ENCODE peak calls at places on chromosomes 6 and 20, in five cellular contexts. R is heart right ventricle, U is mammary epithelial cell, C is fibroblast of mammary gland, A is left ventricle myocardium inferior. O is an unnamed sample.

GRCh38 chr20:63268671-63269439 is 3.8 kb upstream of the ARFGAP1 start:
- DNase-seq in R (no peak), U (peak), C (no peak), A (no peak), O (no peak)

GRCh38 chr6:155412335-155412734 is 43.3 kb downstream of the NOX3 start:
- DNase-seq in R (no peak), U (no peak), C (peak), A (no peak), O (peak)

GRCh38 chr20:25444556-25444955 is 37.1 kb downstream of the GINS1 start:
- DNase-seq in R (no peak), U (no peak), C (no peak), A (no peak), O (no peak)

GRCh38 chr6:114467931-114468330 is 125.1 kb upstream of the HS3ST5 start:
- DNase-seq in R (no peak), U (peak), C (peak), A (no peak), O (peak)

GRCh38 chr6:112620832-112621569 is 273.9 kb downstream of the RFPL4B start:
- DNase-seq in R (no peak), U (peak), C (peak), A (no peak), O (peak)

GRCh38 chr20:32902456-32903420 is 44.0 kb downstream of the EFCAB8 start:
- DNase-seq in R (peak), U (peak), C (peak), A (peak), O (peak)

GRCh38 chr20:25296094-25297093 is 48.5 kb downstream of the PYGB start:
- DNase-seq in R (no peak), U (no peak), C (peak), A (no peak), O (no peak)

GRCh38 chr20:48467622-48468021 is 360.2 kb downstream of the PREX1 start:
- DNase-seq in R (no peak), U (no peak), C (no peak), A (no peak), O (no peak)

GRCh38 chr6:16635810-16636602 is 125.3 kb downstream of the ATXN1 start:
- DNase-seq in R (no peak), U (peak), C (peak), A (no peak), O (no peak)

GRCh38 chr6:35392111-35392702 is 49.8 kb downstream of the PPARD start:
- DNase-seq in R (no peak), U (peak), C (no peak), A (peak), O (no peak)

DNA sequence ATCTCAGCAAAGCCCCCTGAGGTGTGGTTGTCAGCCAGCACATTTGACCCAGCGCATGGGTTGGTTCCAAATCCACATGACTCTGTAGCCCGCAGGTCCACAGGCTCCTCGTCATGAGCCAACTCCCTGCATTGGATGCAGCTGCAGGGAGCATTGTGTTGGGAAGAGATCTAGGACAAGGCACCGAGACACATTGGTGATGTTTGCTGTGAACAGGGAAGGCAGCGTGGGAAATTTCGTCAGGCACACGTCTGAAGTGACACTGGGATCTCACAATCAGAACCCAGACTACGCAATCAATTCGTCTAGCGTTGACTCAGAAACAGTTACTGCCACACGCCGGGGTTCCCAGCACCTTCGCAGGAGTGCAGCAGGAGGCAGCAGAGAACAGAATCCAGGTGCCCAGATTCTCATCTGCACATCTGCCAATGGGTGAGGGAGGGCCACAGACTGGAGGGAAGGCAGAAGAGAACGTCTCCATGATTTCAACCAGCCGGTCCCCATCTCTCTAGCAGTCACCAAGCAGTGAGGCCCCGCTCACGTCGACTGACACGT is 177.0 kb downstream of the TTLL2 start:
- DNase-seq in R (no peak), U (no peak), C (no peak), A (no peak), O (no peak)
- TF ChIP-seq CTCF in R (peak), U (no peak), C (no peak), A (peak), O (no peak)

GRCh38 chr6:11098009-11098408 is 4.4 kb downstream of the SMIM13 start:
- DNase-seq in R (no peak), U (no peak), C (no peak), A (no peak), O (no peak)
- H3K4me3 ChIP-seq in R (no peak), U (no peak), C (no peak), A (no peak), O (no peak)

GRCh38 chr20:57330998-57331397 is 1.4 kb downstream of the SPO11 start:
- DNase-seq in R (no peak), U (no peak), C (peak), A (no peak), O (peak)

GRCh38 chr20:57329608-57330221 is at the start of gene SPO11:
- DNase-seq in R (no peak), U (no peak), C (no peak), A (no peak), O (no peak)

GRCh38 chr20:57327820-57328219 is 1.8 kb upstream of the SPO11 start:
- DNase-seq in R (no peak), U (no peak), C (no peak), A (no peak), O (no peak)

GRCh38 chr20:57335392-57335791 is 5.8 kb downstream of the SPO11 start:
- DNase-seq in R (no peak), U (peak), C (no peak), A (no peak), O (no peak)

DNA sequence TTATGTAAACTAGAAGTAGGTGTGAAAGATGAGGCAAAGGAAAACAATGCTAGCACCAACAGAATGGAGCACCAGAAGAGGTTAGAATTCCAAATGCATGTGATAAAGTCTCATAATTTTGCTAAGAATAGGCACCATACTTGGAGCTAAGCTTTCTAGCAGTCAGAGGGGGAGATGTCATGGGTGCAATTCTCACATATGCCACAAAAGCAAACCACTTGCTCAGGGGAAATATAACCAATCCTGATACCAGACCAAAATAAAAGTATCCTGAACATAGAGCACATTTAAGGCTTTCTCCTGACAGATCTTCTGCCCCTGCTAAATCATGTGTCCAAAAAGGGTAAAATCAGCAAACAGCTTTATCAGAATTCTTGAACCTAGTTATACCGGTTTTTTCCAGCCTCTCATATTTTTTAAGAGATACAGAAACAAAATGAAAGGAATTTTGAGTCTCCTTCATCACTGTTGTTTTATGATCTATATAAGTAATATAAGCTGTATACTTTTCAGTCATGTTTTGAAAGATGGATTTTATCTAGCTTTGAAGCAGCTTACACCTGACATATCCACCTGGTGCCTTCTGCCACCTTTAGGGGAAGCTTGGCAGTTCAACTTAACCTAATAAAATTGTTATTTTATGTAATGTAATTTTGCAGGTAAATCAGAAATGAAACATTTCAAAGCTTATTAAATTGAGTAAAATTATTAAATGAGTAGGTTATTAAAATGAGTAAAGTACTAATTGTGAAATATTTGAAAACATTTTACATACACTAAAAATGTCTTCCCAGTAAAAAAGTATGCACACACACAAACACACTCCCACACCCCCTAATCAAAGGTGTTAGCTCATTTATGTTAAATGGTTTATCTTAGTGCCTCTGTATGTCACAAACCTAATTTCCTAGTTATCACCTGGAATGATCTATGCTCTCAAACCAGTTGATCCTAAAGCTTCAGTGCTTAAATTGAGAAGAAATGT is 2.8 kb downstream of the SPO11 start:
- DNase-seq in R (no peak), U (peak), C (no peak), A (no peak), O (no peak)
- TF ChIP-seq CTCF in R (no peak), U (peak), C (no peak), A (no peak), O (no peak)

DNA sequence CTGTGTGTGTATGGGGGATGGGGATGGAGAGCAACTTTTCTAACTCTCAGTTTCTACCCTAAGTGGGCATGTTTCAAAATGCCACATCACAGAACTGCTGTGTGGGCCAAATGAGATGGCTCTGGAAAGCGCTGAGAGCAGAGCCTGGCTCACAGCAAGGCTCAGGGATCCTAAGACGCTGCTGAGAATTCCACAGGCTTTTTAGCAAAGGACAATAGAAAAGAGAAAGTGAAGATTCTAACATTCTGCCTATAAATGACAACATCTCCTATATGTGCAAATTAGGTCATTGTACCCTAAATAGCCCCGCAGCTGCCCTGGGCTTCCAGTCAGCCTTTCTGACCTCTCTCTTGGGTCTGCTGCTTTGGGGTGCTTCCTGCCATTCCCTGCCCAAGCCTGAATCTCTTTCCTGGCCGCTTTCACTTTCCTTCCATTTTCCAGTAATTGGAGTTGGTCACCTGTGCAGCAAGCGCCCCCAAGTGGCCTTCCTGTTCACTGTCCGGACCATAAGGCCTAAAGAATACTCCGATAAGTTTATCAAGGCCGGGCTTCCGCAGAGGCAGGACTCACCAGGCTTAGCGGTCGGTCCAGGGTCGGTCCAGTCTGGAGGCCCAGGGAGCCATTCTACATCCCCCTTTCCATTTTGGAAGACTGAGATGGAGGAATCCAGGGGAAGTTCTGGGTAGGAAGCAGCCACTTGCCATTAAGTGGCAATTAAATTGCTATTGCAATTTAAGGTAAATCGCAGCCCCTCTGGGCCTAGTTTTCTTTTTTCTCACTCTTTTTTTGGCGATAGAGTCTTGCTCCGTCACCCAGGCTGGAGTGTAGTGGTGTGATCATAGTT is 6.7 kb upstream of the DDR1 start:
- DNase-seq in R (peak), U (peak), C (peak), A (peak), O (peak)
- H3K4me3 ChIP-seq in R (peak), U (peak), C (peak), A (peak), O (peak)

DNA sequence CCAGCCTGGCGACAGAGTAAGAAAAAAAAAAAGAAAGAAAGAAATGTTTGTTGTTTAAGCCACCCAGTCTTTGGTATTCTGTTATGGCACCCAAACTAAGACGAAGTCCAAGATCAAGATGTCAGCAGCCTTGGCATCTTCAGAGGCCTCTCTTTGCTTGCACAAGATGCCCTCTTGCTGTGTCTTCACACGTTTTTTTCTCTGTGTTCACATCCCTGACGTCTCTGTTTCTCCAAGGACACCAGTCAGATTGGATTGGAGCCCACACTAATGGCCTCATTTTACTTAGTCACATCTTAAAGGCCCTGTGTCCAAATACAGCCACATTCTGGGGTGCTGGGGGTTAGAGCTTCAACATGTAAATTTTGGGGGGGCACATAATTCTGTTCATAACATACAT is 380.9 kb downstream of the GJA1 start:
- DNase-seq in R (no peak), U (no peak), C (peak), A (no peak), O (peak)
- TF ChIP-seq CTCF in R (no peak), U (no peak), C (no peak), A (no peak), O (no peak)

GRCh38 chr20:36435799-36436541 is 105.3 kb upstream of the MYL9 start:
- DNase-seq in R (peak), U (peak), C (peak), A (peak), O (peak)
- H3K4me3 ChIP-seq in R (peak), U (no peak), C (peak), A (peak), O (peak)

DNA sequence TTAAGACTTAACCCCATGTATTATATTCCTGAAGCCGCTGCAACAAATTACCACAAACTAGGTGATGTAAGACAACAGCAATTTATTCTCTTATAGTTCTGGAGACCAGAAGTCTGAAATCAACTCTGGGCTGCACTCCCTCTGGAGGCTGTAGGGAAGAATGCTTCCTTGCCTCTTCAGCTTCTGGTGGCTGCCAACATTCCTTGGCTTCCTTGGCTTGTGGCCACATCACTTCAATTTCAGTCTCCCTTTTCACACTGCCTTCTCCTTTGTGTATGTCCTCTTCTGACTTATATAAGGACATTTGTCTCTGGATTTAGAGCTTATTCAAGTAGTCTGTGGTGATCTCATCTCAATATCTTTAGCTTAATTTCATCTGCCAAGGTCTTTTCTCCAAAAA is 141.6 kb downstream of the DHX35 start:
- DNase-seq in R (no peak), U (no peak), C (peak), A (no peak), O (no peak)
- TF ChIP-seq CTCF in R (no peak), U (no peak), C (peak), A (no peak), O (no peak)

DNA sequence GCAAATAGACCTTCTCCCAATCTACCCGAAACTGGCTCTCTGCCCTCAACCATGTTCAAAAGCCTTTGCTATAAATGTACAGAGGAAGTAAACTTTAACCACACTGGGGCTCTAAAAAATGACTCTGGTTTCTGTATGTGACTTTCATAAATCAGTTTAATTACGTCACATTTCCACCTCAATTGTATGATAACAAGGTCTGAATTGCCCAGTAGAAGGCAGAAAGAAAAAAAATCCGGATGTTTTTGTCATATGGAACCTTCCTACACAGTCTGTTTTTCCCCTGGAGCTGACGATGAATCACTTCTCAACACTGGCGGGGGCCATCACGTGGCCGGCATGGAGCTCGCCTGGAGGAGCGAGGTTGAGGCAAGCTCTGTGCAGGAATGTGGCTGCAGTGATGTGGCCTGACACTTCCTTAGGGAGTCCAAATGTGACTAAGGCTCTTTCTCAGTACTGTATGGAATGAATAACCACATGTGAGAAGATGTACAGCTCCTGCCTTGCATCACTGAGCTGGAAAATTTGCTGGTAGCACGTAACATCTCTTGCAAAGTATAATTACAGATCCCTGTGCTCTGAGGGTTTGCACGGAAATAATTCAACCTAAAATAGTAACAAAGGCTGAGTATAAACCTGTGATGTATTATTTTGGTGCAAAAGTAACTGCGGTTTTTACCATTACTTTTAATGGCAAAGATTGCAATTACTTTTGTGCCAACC is 58.5 kb upstream of the SNX9 start:
- DNase-seq in R (peak), U (peak), C (peak), A (peak), O (peak)
- H3K4me3 ChIP-seq in R (no peak), U (no peak), C (no peak), A (no peak), O (no peak)

GRCh38 chr6:40536442-40536841 is 50.7 kb downstream of the LRFN2 start:
- DNase-seq in R (no peak), U (no peak), C (no peak), A (no peak), O (no peak)

GRCh38 chr6:40529040-40529439 is 58.1 kb downstream of the LRFN2 start:
- DNase-seq in R (no peak), U (no peak), C (no peak), A (no peak), O (no peak)

GRCh38 chr6:40535784-40536380 is 51.3 kb downstream of the LRFN2 start:
- DNase-seq in R (no peak), U (no peak), C (no peak), A (no peak), O (no peak)

GRCh38 chr6:40535105-40535783 is 51.9 kb downstream of the LRFN2 start:
- DNase-seq in R (no peak), U (no peak), C (no peak), A (no peak), O (no peak)

DNA sequence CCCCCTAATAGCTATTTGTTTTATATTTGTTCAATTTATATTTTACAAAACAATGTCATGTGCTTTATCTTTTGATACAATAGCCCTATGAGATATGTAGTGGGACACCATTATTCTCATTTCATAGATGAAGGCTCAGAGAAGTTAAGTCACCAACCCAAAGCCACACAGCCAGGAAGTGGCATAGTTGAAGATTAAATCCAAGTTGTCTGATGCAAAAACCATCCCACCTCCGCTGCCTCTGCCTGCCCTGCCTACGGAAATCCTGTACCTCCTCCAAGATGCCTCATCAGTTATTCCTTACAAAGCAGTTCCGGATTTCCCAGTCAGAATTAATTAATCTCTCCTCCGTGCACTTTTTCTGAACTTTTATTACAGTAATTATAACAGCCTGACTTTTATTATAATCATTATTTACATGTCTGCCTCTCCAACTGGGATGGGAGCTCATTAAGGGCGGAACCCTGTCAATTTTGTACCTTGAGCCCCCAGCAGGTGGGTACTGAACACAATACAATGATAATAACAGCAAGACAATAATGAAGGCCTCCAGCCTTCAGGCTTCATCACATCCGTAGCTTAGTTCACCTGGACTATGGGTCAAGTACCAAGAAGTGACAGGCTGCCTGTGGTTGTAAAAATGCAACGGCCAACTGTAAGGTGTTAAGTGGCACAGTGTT is 54.7 kb downstream of the LRFN2 start:
- DNase-seq in R (no peak), U (no peak), C (no peak), A (no peak), O (no peak)
- TF ChIP-seq CTCF in R (no peak), U (no peak), C (no peak), A (no peak), O (no peak)

O was measured in foreskin fibroblast.